ENCODE peak calls at places on chromosomes 16 and 17, in four cellular contexts. K is cerebellar nuclear complex, F is hippocampal formation, Z is HepG2. I is an unnamed sample.

GRCh38 chr16:78431701-78432100 is 332.2 kb downstream of the WWOX start:
- DNase-seq in Z (no peak), K (no peak), F (no peak), I (no peak)

GRCh38 chr16:3444032-3444388 is 530 bp downstream of the NAA60 start:
- DNase-seq in K (no peak), Z (peak; percentile 72), F (no peak), I (no peak)

GRCh38 chr16:7315813-7316212 is 16.8 kb upstream of the RBFOX1 start:
- DNase-seq in K (no peak), F (no peak), Z (no peak), I (no peak)

GRCh38 chr16:67935402-67936123 is 1.1 kb downstream of the PSMB10 start:
- DNase-seq in Z (peak; percentile 98), K (peak; percentile 95), F (peak; percentile 96), I (peak; percentile 92)

GRCh38 chr16:55330726-55331647 is 7.0 kb downstream of the IRX6 start:
- DNase-seq in Z (no peak), K (no peak), F (no peak), I (no peak)

GRCh38 chr17:6259899-6260298 is 175.0 kb downstream of the AIPL1 start:
- DNase-seq in K (no peak), Z (no peak), F (no peak), I (no peak)

GRCh38 chr16:81790772-81791171 is 11.7 kb downstream of the PLCG2 start:
- DNase-seq in F (no peak), Z (no peak), K (no peak), I (no peak)

GRCh38 chr16:84806256-84806889 is 13.4 kb upstream of the CRISPLD2 start:
- DNase-seq in Z (no peak), K (no peak), F (no peak), I (peak; percentile 23)

GRCh38 chr17:48460055-48460454 is 30.0 kb upstream of the SKAP1 start:
- DNase-seq in K (no peak), Z (no peak), F (no peak), I (peak; percentile 30)

GRCh38 chr17:7834891-7835817 is 1.1 kb downstream of the KDM6B start:
- DNase-seq in F (peak; percentile 95), K (peak; percentile 96), Z (peak; percentile 96), I (peak; percentile 96)

GRCh38 chr16:67246081-67246944 is 968 bp downstream of the FHOD1 start:
- DNase-seq in K (no peak), Z (peak; percentile 87), F (no peak), I (peak; percentile 50)

GRCh38 chr16:54655171-54655590 is 275.5 kb upstream of the IRX5 start:
- DNase-seq in K (no peak), Z (no peak), F (no peak), I (peak; percentile 27)

GRCh38 chr17:81528651-81529436 is 667 bp downstream of the FSCN2 start:
- DNase-seq in K (no peak), F (no peak), Z (no peak), I (no peak)

GRCh38 chr16:6956511-6956910 is 376.1 kb upstream of the RBFOX1 start:
- DNase-seq in Z (no peak), K (no peak), F (no peak), I (no peak)

GRCh38 chr16:8848939-8849391 is 19.8 kb downstream of the CARHSP1 start:
- DNase-seq in Z (no peak), K (no peak), F (no peak), I (no peak)

GRCh38 chr17:40828454-40829039 is 6.1 kb upstream of the KRT10 start:
- DNase-seq in K (no peak), F (no peak), Z (no peak), I (no peak)

GRCh38 chr17:1229354-1229890 is 40.8 kb upstream of the BHLHA9 start:
- DNase-seq in F (no peak), K (no peak), Z (no peak), I (no peak)

GRCh38 chr17:36183811-36184765 is 7.7 kb upstream of the TBC1D3B start:
- DNase-seq in Z (no peak), K (no peak), F (no peak), I (no peak)

GRCh38 chr16:2598723-2599122 is 60.9 kb downstream of the PDPK1 start:
- DNase-seq in F (no peak), Z (no peak), K (no peak), I (no peak)

GRCh38 chr16:8727084-8727590 is 52.7 kb downstream of the ABAT start:
- DNase-seq in Z (no peak), K (no peak), F (no peak), I (peak; percentile 21)

GRCh38 chr16:18943414-18943813 is 17.2 kb upstream of the SMG1 start:
- DNase-seq in F (no peak), K (no peak), Z (no peak), I (no peak)

GRCh38 chr16:54135361-54136275 is 151.0 kb downstream of the IRX3 start:
- DNase-seq in K (no peak), F (no peak), Z (no peak), I (no peak)

GRCh38 chr17:16027708-16028584 is 28.3 kb downstream of the TTC19 start:
- DNase-seq in Z (peak; percentile 48), F (no peak), K (no peak), I (no peak)

GRCh38 chr17:2406271-2406902 is 5.5 kb upstream of the MNT start:
- DNase-seq in F (no peak), Z (no peak), K (no peak), I (no peak)

GRCh38 chr17:13825526-13826040 is 223.9 kb upstream of the HS3ST3A1 start:
- DNase-seq in K (no peak), F (no peak), Z (no peak), I (no peak)